ENCODE peak calls at places on chromosome X, in seven cellular contexts. Q, S, L, V, T, N and B are unnamed samples.

GRCh38 chrX:1223253-1223621 is 10.8 kb upstream of the CRLF2 start:
- DNase-seq in N (no peak), V (no peak), S (no peak), L (no peak), Q (no peak), T (no peak), B (no peak)

GRCh38 chrX:8404443-8404842 is 60.2 kb upstream of the VCX3B start:
- DNase-seq in S (no peak), V (peak), L (no peak), Q (no peak), T (no peak), N (no peak), B (no peak)

GRCh38 chrX:151396827-151397740 is at the start of gene VMA21:
- DNase-seq in L (no peak), V (peak), S (peak), Q (peak), N (peak), T (peak), B (peak)

GRCh38 chrX:123731987-123732678 is 719 bp downstream of the THOC2 start:
- DNase-seq in N (no peak), Q (no peak), S (no peak), V (peak), T (peak), L (no peak), B (no peak)

GRCh38 chrX:49291615-49292337 is 11.7 kb upstream of the GAGE10 start:
- DNase-seq in L (peak), V (peak), Q (peak), T (peak), N (peak), S (peak), B (no peak)

GRCh38 chrX:150007356-150007755 is 69.1 kb upstream of the EOLA2 start:
- DNase-seq in V (peak), T (no peak), S (no peak), L (no peak), N (no peak), Q (no peak), B (no peak)

GRCh38 chrX:84064164-84064563 is 123.8 kb downstream of the RPS6KA6 start:
- DNase-seq in N (peak), T (peak), Q (no peak), V (peak), S (no peak), L (no peak), B (peak)

GRCh38 chrX:18674417-18674787 is 2.5 kb upstream of the RS1 start:
- DNase-seq in S (no peak), V (no peak), N (no peak), T (no peak), L (no peak), Q (peak), B (no peak)

GRCh38 chrX:16240231-16240905 is 73.1 kb downstream of the MAGEB17 start:
- DNase-seq in Q (no peak), L (no peak), N (no peak), T (no peak), V (no peak), S (no peak), B (peak)

GRCh38 chrX:73817381-73818199 is 254.6 kb downstream of the CHIC1 start:
- DNase-seq in S (no peak), N (no peak), T (no peak), L (no peak), V (no peak), Q (no peak), B (no peak)

GRCh38 chrX:11557120-11557519 is 108.6 kb downstream of the ARHGAP6 start:
- DNase-seq in N (peak), V (peak), L (no peak), Q (no peak), S (no peak), T (no peak), B (no peak)

GRCh38 chrX:153766098-153766817 is 2.2 kb downstream of the PLXNB3 start:
- DNase-seq in S (no peak), V (peak), N (peak), Q (no peak), L (peak), T (peak), B (no peak)

GRCh38 chrX:13256562-13256961 is 63.3 kb downstream of the ATXN3L start:
- DNase-seq in T (no peak), V (no peak), L (no peak), S (no peak), N (no peak), Q (no peak), B (no peak)

GRCh38 chrX:13258052-13258444 is 61.8 kb downstream of the ATXN3L start:
- DNase-seq in L (no peak), V (no peak), S (no peak), T (no peak), N (no peak), Q (no peak), B (no peak)

GRCh38 chrX:13258725-13259124 is 61.1 kb downstream of the ATXN3L start:
- DNase-seq in T (no peak), S (no peak), L (no peak), N (no peak), V (no peak), Q (no peak), B (no peak)

GRCh38 chrX:13254870-13255269 is 65.0 kb downstream of the ATXN3L start:
- DNase-seq in N (no peak), Q (no peak), T (peak), S (no peak), V (no peak), L (no peak), B (no peak)

GRCh38 chrX:13257223-13258051 is 62.4 kb downstream of the ATXN3L start:
- DNase-seq in L (no peak), N (no peak), Q (no peak), T (no peak), V (no peak), S (no peak), B (no peak)
- TF ChIP-seq CTCF in L (no peak), N (no peak), Q (no peak), T (no peak), V (no peak), S (no peak), B (no peak)

GRCh38 chrX:50704360-50704759 is 109.6 kb downstream of the SHROOM4 start:
- DNase-seq in N (peak), V (no peak), S (no peak), T (no peak), L (no peak), Q (no peak), B (peak)

GRCh38 chrX:50697691-50698090 is 116.3 kb downstream of the SHROOM4 start:
- DNase-seq in N (peak), Q (no peak), V (peak), T (no peak), S (no peak), L (peak), B (peak)

GRCh38 chrX:50700921-50701320 is 113.1 kb downstream of the SHROOM4 start:
- DNase-seq in V (peak), L (no peak), N (peak), T (no peak), Q (no peak), S (no peak), B (no peak)

DNA sequence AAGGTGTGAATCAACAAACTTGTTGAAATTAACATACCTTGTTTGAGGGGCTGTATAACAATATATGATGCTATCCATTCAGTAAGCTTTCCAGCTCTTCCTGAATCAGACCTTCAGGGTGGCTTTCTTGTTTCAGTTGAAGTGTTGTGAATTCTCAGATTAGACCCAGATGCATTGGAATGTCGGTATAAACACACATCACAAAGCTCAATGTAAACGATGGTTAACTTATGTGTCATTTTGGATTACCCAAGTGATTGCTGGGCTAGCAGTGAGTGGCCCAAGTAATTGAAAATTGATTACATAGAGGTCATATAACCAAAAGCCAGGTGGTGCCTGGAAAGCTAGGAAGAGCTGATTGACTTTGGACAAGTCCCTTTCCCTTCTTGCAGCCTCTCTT is 115.0 kb downstream of the SHROOM4 start:
- DNase-seq in S (no peak), Q (no peak), N (no peak), V (no peak), L (no peak), T (no peak), B (no peak)
- H3K4me3 ChIP-seq in S (no peak), Q (no peak), N (no peak), V (no peak), L (no peak), T (no peak), B (no peak)

GRCh38 chrX:96361844-96362243 is 322.8 kb upstream of the DIAPH2 start:
- DNase-seq in N (no peak), V (no peak), Q (no peak), L (no peak), S (no peak), T (no peak), B (no peak)
- TF ChIP-seq CTCF in N (no peak), V (no peak), Q (no peak), L (no peak), S (no peak), T (no peak), B (no peak)

DNA sequence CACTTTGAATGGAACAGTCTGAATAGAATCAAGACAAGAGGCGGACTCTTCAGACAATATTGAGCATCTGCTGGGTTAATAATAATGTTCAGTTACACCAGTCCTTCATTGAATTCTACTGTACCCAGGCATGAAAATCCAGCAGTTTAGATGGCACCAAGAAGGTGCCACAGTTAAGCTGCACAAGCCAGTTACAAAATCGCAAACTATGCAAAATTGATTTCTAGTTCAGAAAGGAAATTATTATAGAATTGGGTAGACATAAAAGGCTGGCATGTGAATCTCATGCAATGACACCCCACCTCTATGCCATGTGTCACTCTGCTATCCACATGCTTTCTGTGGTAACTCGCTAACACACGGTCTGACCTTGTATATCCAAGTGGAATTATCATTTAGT is 105.8 kb upstream of the VCX3A start:
- DNase-seq in Q (no peak), V (no peak), L (no peak), S (no peak), T (no peak), N (no peak), B (no peak)
- H3K4me3 ChIP-seq in Q (no peak), V (no peak), L (no peak), S (no peak), T (no peak), N (no peak), B (no peak)

DNA sequence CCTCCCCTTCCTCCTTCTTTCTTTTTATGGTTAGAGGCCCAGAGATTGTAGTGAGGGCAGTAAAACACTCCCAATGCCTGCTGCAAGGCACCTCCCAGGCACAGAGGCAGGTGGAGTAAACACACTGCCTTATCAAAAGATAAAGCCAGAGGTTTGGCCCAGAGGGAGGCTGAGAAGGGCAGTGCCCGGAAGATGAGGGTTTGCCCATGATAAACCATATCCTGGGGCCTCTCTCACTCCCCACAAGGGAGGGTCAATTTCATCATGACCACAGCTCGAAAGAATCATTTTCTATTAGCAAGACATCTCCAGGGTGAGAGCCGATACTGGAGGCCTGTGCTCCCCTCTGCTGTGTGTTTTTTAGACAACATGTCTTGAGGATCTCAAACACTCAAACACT is 98.5 kb upstream of the FAM9C start:
- DNase-seq in Q (no peak), T (peak), L (no peak), V (no peak), N (no peak), S (no peak), B (no peak)
- TF ChIP-seq CTCF in Q (no peak), T (no peak), L (no peak), V (no peak), N (no peak), S (no peak), B (no peak)

DNA sequence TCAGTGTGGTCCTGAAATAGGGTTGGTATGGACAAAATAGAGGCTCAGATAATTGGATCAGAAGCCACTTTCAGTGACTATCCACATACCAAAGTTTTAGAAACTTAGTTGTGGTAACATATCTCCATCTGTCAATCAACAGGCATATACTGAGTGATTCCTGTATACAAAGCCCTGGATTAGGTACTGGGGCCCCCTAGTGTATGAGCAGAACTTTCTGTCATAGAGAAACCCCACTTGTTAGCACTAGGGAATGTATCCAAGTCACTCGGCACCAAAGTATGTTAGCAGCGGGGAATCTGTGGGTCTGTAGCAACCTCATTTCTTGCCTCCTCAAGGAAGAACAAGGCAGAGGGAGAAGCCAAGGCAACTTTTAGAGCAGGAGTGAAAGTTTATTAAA is 50.7 kb downstream of the MAP7D3 start:
- DNase-seq in Q (no peak), N (peak), T (peak), V (peak), L (no peak), S (no peak), B (no peak)
- H3K4me3 ChIP-seq in Q (no peak), N (no peak), T (no peak), V (no peak), L (no peak), S (no peak), B (no peak)

GRCh38 chrX:132022115-132022862 is 813 bp upstream of the STK26 start:
- DNase-seq in T (peak), Q (no peak), S (no peak), N (no peak), L (no peak), V (peak), B (no peak)
- TF ChIP-seq CTCF in T (peak), Q (no peak), S (no peak), N (peak), L (peak), V (peak), B (peak)

GRCh38 chrX:9785252-9785943 is 831 bp upstream of the SHROOM2 start:
- DNase-seq in T (no peak), V (no peak), Q (no peak), N (no peak), S (no peak), L (no peak), B (no peak)
- H3K4me3 ChIP-seq in T (no peak), V (peak), Q (no peak), N (no peak), S (no peak), L (no peak), B (peak)